ENCODE peak calls at places on chromosomes 11 and 22, in four cellular contexts. One of them, this sample, is unnamed.

GRCh38 chr22:47056361-47056760 is 293.9 kb downstream of the TBC1D22A start:
- DNase-seq in mucosa of descending colon: no peak
- DNase-seq in activated T-cell treated with anti-CD3 and anti-CD28 coated beads for 1 hour: no peak
- DNase-seq in neuronal stem cell: no peak
- DNase-seq in this sample: no peak

GRCh38 chr11:5151713-5152153 is 2.8 kb downstream of the OR52A1 start:
- DNase-seq in mucosa of descending colon: no peak
- DNase-seq in activated T-cell treated with anti-CD3 and anti-CD28 coated beads for 1 hour: no peak
- DNase-seq in neuronal stem cell: no peak
- DNase-seq in this sample: no peak

GRCh38 chr11:63858628-63859550 is 20.0 kb downstream of the MARK2 start:
- DNase-seq in mucosa of descending colon: peak
- DNase-seq in activated T-cell treated with anti-CD3 and anti-CD28 coated beads for 1 hour: no peak
- DNase-seq in neuronal stem cell: no peak
- DNase-seq in this sample: peak

GRCh38 chr11:133945087-133945974 is 11.4 kb downstream of the IGSF9B start:
- DNase-seq in mucosa of descending colon: no peak
- DNase-seq in activated T-cell treated with anti-CD3 and anti-CD28 coated beads for 1 hour: peak
- DNase-seq in neuronal stem cell: no peak
- DNase-seq in this sample: no peak

GRCh38 chr22:38696606-38697005 is 4.1 kb downstream of the JOSD1 start:
- DNase-seq in mucosa of descending colon: no peak
- DNase-seq in activated T-cell treated with anti-CD3 and anti-CD28 coated beads for 1 hour: no peak
- DNase-seq in neuronal stem cell: no peak
- DNase-seq in this sample: peak

GRCh38 chr11:61897387-61898246 is 6.3 kb upstream of the FADS3 start:
- DNase-seq in mucosa of descending colon: peak
- DNase-seq in activated T-cell treated with anti-CD3 and anti-CD28 coated beads for 1 hour: peak
- DNase-seq in neuronal stem cell: peak
- DNase-seq in this sample: peak

GRCh38 chr11:122882809-122883681 is 486 bp downstream of the JHY start:
- DNase-seq in mucosa of descending colon: peak
- DNase-seq in activated T-cell treated with anti-CD3 and anti-CD28 coated beads for 1 hour: peak
- DNase-seq in neuronal stem cell: peak
- DNase-seq in this sample: peak

GRCh38 chr11:67463680-67464410 is 5.2 kb downstream of the TMEM134 start:
- DNase-seq in mucosa of descending colon: peak
- DNase-seq in activated T-cell treated with anti-CD3 and anti-CD28 coated beads for 1 hour: no peak
- DNase-seq in neuronal stem cell: no peak
- DNase-seq in this sample: peak

GRCh38 chr22:33166206-33166605 is 108.0 kb upstream of the SYN3 start:
- DNase-seq in mucosa of descending colon: no peak
- DNase-seq in activated T-cell treated with anti-CD3 and anti-CD28 coated beads for 1 hour: no peak
- DNase-seq in neuronal stem cell: no peak
- DNase-seq in this sample: no peak

GRCh38 chr11:79857404-79857803 is 416.6 kb upstream of the TENM4 start:
- DNase-seq in mucosa of descending colon: no peak
- DNase-seq in activated T-cell treated with anti-CD3 and anti-CD28 coated beads for 1 hour: no peak
- DNase-seq in neuronal stem cell: no peak
- DNase-seq in this sample: no peak

GRCh38 chr11:57761301-57762234 is at the start of gene CTNND1:
- DNase-seq in mucosa of descending colon: peak
- DNase-seq in activated T-cell treated with anti-CD3 and anti-CD28 coated beads for 1 hour: no peak
- DNase-seq in neuronal stem cell: peak
- DNase-seq in this sample: peak

GRCh38 chr22:45977551-45978274 is 751 bp upstream of the WNT7B start:
- DNase-seq in mucosa of descending colon: no peak
- DNase-seq in activated T-cell treated with anti-CD3 and anti-CD28 coated beads for 1 hour: no peak
- DNase-seq in neuronal stem cell: peak
- DNase-seq in this sample: no peak

GRCh38 chr11:59810189-59810910 is at the start of gene MRPL16:
- DNase-seq in mucosa of descending colon: peak
- DNase-seq in activated T-cell treated with anti-CD3 and anti-CD28 coated beads for 1 hour: peak
- DNase-seq in neuronal stem cell: peak
- DNase-seq in this sample: peak

GRCh38 chr22:50051930-50052329 is 6.2 kb downstream of the TTLL8 start:
- DNase-seq in mucosa of descending colon: no peak
- DNase-seq in activated T-cell treated with anti-CD3 and anti-CD28 coated beads for 1 hour: no peak
- DNase-seq in neuronal stem cell: no peak
- DNase-seq in this sample: no peak

This sample was measured in small intestine.